ENCODE peak calls at places on chromosomes 13 and 19, in seven cellular contexts. One of them, this sample, is unnamed.
A peak's percentile ranks its signal among the peaks of the same experiment; 100 is the strongest.

GRCh38 chr13:42129033-42129432 is 80.6 kb downstream of the DGKH start:
- DNase-seq in fibroblast of mammary gland: no peak
- DNase-seq in tibial nerve: no peak
- DNase-seq in K562: no peak
- DNase-seq in cardiac muscle cell: no peak
- DNase-seq in Peyer's patch: no peak
- DNase-seq in astrocyte of the spinal cord: no peak
- DNase-seq in this sample: no peak

GRCh38 chr19:10364644-10365043 is 15.7 kb downstream of the TYK2 start:
- DNase-seq in fibroblast of mammary gland: no peak
- DNase-seq in tibial nerve: no peak
- DNase-seq in K562: no peak
- DNase-seq in cardiac muscle cell: no peak
- DNase-seq in Peyer's patch: no peak
- DNase-seq in astrocyte of the spinal cord: no peak
- DNase-seq in this sample: no peak

GRCh38 chr19:13069415-13070369 is 33.0 kb downstream of the LYL1 start:
- DNase-seq in fibroblast of mammary gland: no peak
- DNase-seq in tibial nerve: no peak
- DNase-seq in K562: peak; percentile 92
- DNase-seq in cardiac muscle cell: peak; percentile 44
- DNase-seq in Peyer's patch: no peak
- DNase-seq in astrocyte of the spinal cord: no peak
- DNase-seq in this sample: no peak

GRCh38 chr13:74487091-74487722 is 353.0 kb upstream of the KLF12 start:
- DNase-seq in fibroblast of mammary gland: no peak
- DNase-seq in tibial nerve: no peak
- DNase-seq in K562: no peak
- DNase-seq in cardiac muscle cell: peak; percentile 4
- DNase-seq in Peyer's patch: no peak
- DNase-seq in astrocyte of the spinal cord: peak; percentile 3
- DNase-seq in this sample: no peak

GRCh38 chr13:37443538-37443937 is 155.0 kb downstream of the POSTN start:
- DNase-seq in fibroblast of mammary gland: peak; percentile 97
- DNase-seq in tibial nerve: no peak
- DNase-seq in K562: no peak
- DNase-seq in cardiac muscle cell: peak; percentile 77
- DNase-seq in Peyer's patch: no peak
- DNase-seq in astrocyte of the spinal cord: peak; percentile 61
- DNase-seq in this sample: peak; percentile 81

GRCh38 chr19:5973376-5973775 is 4.6 kb downstream of the RANBP3 start:
- DNase-seq in fibroblast of mammary gland: no peak
- DNase-seq in tibial nerve: no peak
- DNase-seq in K562: no peak
- DNase-seq in cardiac muscle cell: no peak
- DNase-seq in Peyer's patch: no peak
- DNase-seq in astrocyte of the spinal cord: no peak
- DNase-seq in this sample: no peak

GRCh38 chr13:28659611-28659970 is 661 bp downstream of the POMP start:
- DNase-seq in fibroblast of mammary gland: peak; percentile 71
- DNase-seq in tibial nerve: no peak
- DNase-seq in K562: peak; percentile 6
- DNase-seq in cardiac muscle cell: peak; percentile 72
- DNase-seq in Peyer's patch: no peak
- DNase-seq in astrocyte of the spinal cord: peak; percentile 52
- DNase-seq in this sample: peak; percentile 64

GRCh38 chr19:23769691-23770468 is 11.2 kb upstream of the ZNF681 start:
- DNase-seq in fibroblast of mammary gland: no peak
- DNase-seq in tibial nerve: no peak
- DNase-seq in K562: no peak
- DNase-seq in cardiac muscle cell: no peak
- DNase-seq in Peyer's patch: no peak
- DNase-seq in astrocyte of the spinal cord: no peak
- DNase-seq in this sample: no peak

GRCh38 chr19:48244289-48244688 is 11.4 kb downstream of the CARD8 start:
- DNase-seq in fibroblast of mammary gland: no peak
- DNase-seq in tibial nerve: no peak
- DNase-seq in K562: no peak
- DNase-seq in cardiac muscle cell: peak; percentile 41
- DNase-seq in Peyer's patch: no peak
- DNase-seq in astrocyte of the spinal cord: peak; percentile 4
- DNase-seq in this sample: no peak
- H3K4me3 ChIP-seq in fibroblast of mammary gland: no peak overlapping the region
- H3K4me3 ChIP-seq in tibial nerve: no peak overlapping the region
- H3K4me3 ChIP-seq in K562: no peak overlapping the region
- H3K4me3 ChIP-seq in cardiac muscle cell: no peak overlapping the region
- H3K4me3 ChIP-seq in Peyer's patch: no peak overlapping the region
- H3K4me3 ChIP-seq in astrocyte of the spinal cord: no peak overlapping the region
- H3K4me3 ChIP-seq in this sample: no peak overlapping the region

GRCh38 chr13:108915095-108915633 is 285.8 kb downstream of the MYO16 start:
- DNase-seq in fibroblast of mammary gland: peak; percentile 74
- DNase-seq in tibial nerve: no peak
- DNase-seq in K562: peak; percentile 8
- DNase-seq in cardiac muscle cell: peak; percentile 67
- DNase-seq in Peyer's patch: no peak
- DNase-seq in astrocyte of the spinal cord: peak; percentile 65
- DNase-seq in this sample: peak; percentile 37
- TF ChIP-seq CTCF in fibroblast of mammary gland: peak; percentile 75
- TF ChIP-seq CTCF in tibial nerve: peak; percentile 36
- TF ChIP-seq CTCF in K562: peak; percentile 49
- TF ChIP-seq CTCF in cardiac muscle cell: peak; percentile 71
- TF ChIP-seq CTCF in Peyer's patch: peak; percentile 24
- TF ChIP-seq CTCF in astrocyte of the spinal cord: peak; percentile 73
- TF ChIP-seq CTCF in this sample: peak; percentile 77

GRCh38 chr13:113365551-113365971 is 1.6 kb upstream of the GRTP1 start:
- DNase-seq in fibroblast of mammary gland: no peak
- DNase-seq in tibial nerve: no peak
- DNase-seq in K562: no peak
- DNase-seq in cardiac muscle cell: no peak
- DNase-seq in Peyer's patch: no peak
- DNase-seq in astrocyte of the spinal cord: no peak
- DNase-seq in this sample: no peak

GRCh38 chr13:113366031-113366588 is 2.2 kb upstream of the GRTP1 start:
- DNase-seq in fibroblast of mammary gland: no peak
- DNase-seq in tibial nerve: no peak
- DNase-seq in K562: peak; percentile 25
- DNase-seq in cardiac muscle cell: peak; percentile 2
- DNase-seq in Peyer's patch: no peak
- DNase-seq in astrocyte of the spinal cord: no peak
- DNase-seq in this sample: no peak

GRCh38 chr13:113364371-113364932 is 522 bp upstream of the GRTP1 start:
- DNase-seq in fibroblast of mammary gland: no peak
- DNase-seq in tibial nerve: no peak
- DNase-seq in K562: no peak
- DNase-seq in cardiac muscle cell: peak; percentile 8
- DNase-seq in Peyer's patch: no peak
- DNase-seq in astrocyte of the spinal cord: no peak
- DNase-seq in this sample: peak; percentile 40

GRCh38 chr13:113367020-113367560 is 3.2 kb upstream of the GRTP1 start:
- DNase-seq in fibroblast of mammary gland: no peak
- DNase-seq in tibial nerve: no peak
- DNase-seq in K562: no peak
- DNase-seq in cardiac muscle cell: no peak
- DNase-seq in Peyer's patch: no peak
- DNase-seq in astrocyte of the spinal cord: no peak
- DNase-seq in this sample: no peak

GRCh38 chr13:113364933-113365371 is 1.0 kb upstream of the GRTP1 start:
- DNase-seq in fibroblast of mammary gland: no peak
- DNase-seq in tibial nerve: no peak
- DNase-seq in K562: no peak
- DNase-seq in cardiac muscle cell: peak; percentile 2
- DNase-seq in Peyer's patch: no peak
- DNase-seq in astrocyte of the spinal cord: no peak
- DNase-seq in this sample: no peak
- H3K4me3 ChIP-seq in fibroblast of mammary gland: peak overlapping the region; percentile 29
- H3K4me3 ChIP-seq in tibial nerve: peak overlapping the region; percentile 52
- H3K4me3 ChIP-seq in K562: no peak overlapping the region
- H3K4me3 ChIP-seq in cardiac muscle cell: no peak overlapping the region
- H3K4me3 ChIP-seq in Peyer's patch: no peak overlapping the region
- H3K4me3 ChIP-seq in astrocyte of the spinal cord: no peak overlapping the region
- H3K4me3 ChIP-seq in this sample: no peak overlapping the region

GRCh38 chr19:46616631-46617322 is 8.1 kb downstream of the PTGIR start:
- DNase-seq in fibroblast of mammary gland: peak; percentile 74
- DNase-seq in tibial nerve: no peak
- DNase-seq in K562: peak; percentile 79
- DNase-seq in cardiac muscle cell: peak; percentile 82
- DNase-seq in Peyer's patch: peak; percentile 79
- DNase-seq in astrocyte of the spinal cord: peak; percentile 58
- DNase-seq in this sample: peak; percentile 91
- TF ChIP-seq CTCF in fibroblast of mammary gland: peak; percentile 22
- TF ChIP-seq CTCF in tibial nerve: no peak
- TF ChIP-seq CTCF in K562: peak; percentile 86
- TF ChIP-seq CTCF in cardiac muscle cell: peak; percentile 39
- TF ChIP-seq CTCF in Peyer's patch: peak; percentile 66
- TF ChIP-seq CTCF in astrocyte of the spinal cord: peak; percentile 53
- TF ChIP-seq CTCF in this sample: peak; percentile 47

DNA sequence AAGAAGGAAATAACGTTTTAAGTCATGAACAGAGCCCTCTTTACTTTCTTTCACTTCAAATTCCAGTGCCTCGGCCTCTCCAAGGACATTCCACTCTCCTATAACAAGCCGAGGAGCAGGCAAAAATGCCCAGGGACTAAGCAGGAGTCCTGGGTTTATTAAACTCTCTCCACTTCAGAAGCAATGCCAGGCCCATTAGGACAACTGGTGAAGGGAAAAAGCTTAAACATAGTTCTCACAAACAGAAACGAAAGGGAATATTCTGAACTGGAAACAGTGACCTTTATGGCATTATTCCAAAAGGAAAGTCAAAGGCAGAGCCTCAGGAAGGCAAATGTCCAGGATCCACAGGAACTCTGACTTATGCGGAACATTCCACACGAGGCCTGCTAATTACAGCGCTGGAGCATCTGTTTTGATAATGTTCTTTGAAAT is 30.9 kb upstream of the MED4 start:
- DNase-seq in fibroblast of mammary gland: peak; percentile 49
- DNase-seq in tibial nerve: no peak
- DNase-seq in K562: no peak
- DNase-seq in cardiac muscle cell: peak; percentile 81
- DNase-seq in Peyer's patch: no peak
- DNase-seq in astrocyte of the spinal cord: peak; percentile 67
- DNase-seq in this sample: peak; percentile 5
- H3K4me3 ChIP-seq in fibroblast of mammary gland: no peak overlapping the region
- H3K4me3 ChIP-seq in tibial nerve: no peak overlapping the region
- H3K4me3 ChIP-seq in K562: no peak overlapping the region
- H3K4me3 ChIP-seq in cardiac muscle cell: no peak overlapping the region
- H3K4me3 ChIP-seq in Peyer's patch: no peak overlapping the region
- H3K4me3 ChIP-seq in astrocyte of the spinal cord: no peak overlapping the region
- H3K4me3 ChIP-seq in this sample: no peak overlapping the region

GRCh38 chr13:32446220-32446619 is 18.3 kb upstream of the N4BP2L1 start:
- DNase-seq in fibroblast of mammary gland: no peak
- DNase-seq in tibial nerve: no peak
- DNase-seq in K562: no peak
- DNase-seq in cardiac muscle cell: no peak
- DNase-seq in Peyer's patch: no peak
- DNase-seq in astrocyte of the spinal cord: no peak
- DNase-seq in this sample: no peak

GRCh38 chr13:32446778-32447465 is 19.0 kb upstream of the N4BP2L1 start:
- DNase-seq in fibroblast of mammary gland: no peak
- DNase-seq in tibial nerve: no peak
- DNase-seq in K562: no peak
- DNase-seq in cardiac muscle cell: peak; percentile 36
- DNase-seq in Peyer's patch: no peak
- DNase-seq in astrocyte of the spinal cord: no peak
- DNase-seq in this sample: no peak

GRCh38 chr13:32445461-32445860 is 17.5 kb upstream of the N4BP2L1 start:
- DNase-seq in fibroblast of mammary gland: no peak
- DNase-seq in tibial nerve: no peak
- DNase-seq in K562: no peak
- DNase-seq in cardiac muscle cell: no peak
- DNase-seq in Peyer's patch: no peak
- DNase-seq in astrocyte of the spinal cord: no peak
- DNase-seq in this sample: no peak

GRCh38 chr13:32448224-32448623 is 20.3 kb upstream of the N4BP2L1 start:
- DNase-seq in fibroblast of mammary gland: no peak
- DNase-seq in tibial nerve: no peak
- DNase-seq in K562: no peak
- DNase-seq in cardiac muscle cell: no peak
- DNase-seq in Peyer's patch: no peak
- DNase-seq in astrocyte of the spinal cord: no peak
- DNase-seq in this sample: no peak

GRCh38 chr13:32443111-32443510 is 15.2 kb upstream of the N4BP2L1 start:
- DNase-seq in fibroblast of mammary gland: peak; percentile 41
- DNase-seq in tibial nerve: no peak
- DNase-seq in K562: peak; percentile 13
- DNase-seq in cardiac muscle cell: peak; percentile 17
- DNase-seq in Peyer's patch: no peak
- DNase-seq in astrocyte of the spinal cord: no peak
- DNase-seq in this sample: peak; percentile 44
- TF ChIP-seq CTCF in fibroblast of mammary gland: peak; percentile 35
- TF ChIP-seq CTCF in tibial nerve: no peak
- TF ChIP-seq CTCF in K562: peak; percentile 28
- TF ChIP-seq CTCF in cardiac muscle cell: peak; percentile 22
- TF ChIP-seq CTCF in Peyer's patch: peak; percentile 54
- TF ChIP-seq CTCF in astrocyte of the spinal cord: peak; percentile 14
- TF ChIP-seq CTCF in this sample: no peak